ENCODE peak calls at places on chromosomes 2 and 18, in nine cellular contexts. V is aorta; I is HS-27A; D is astrocyte of the spinal cord; J is A549; N is naive thymus-derived CD8-positive, alpha-beta T cell; G is amniotic epithelial cell; E is effector CD8-positive, alpha-beta T cell; L is endothelial cell. M is an unnamed sample.

GRCh38 chr2:241064008-241064801 is 37.9 kb downstream of the MTERF4 start:
- DNase-seq in J (peak), D (no peak), N (peak), E (peak), G (no peak), I (no peak), V (peak), L (peak), M (no peak)

GRCh38 chr2:5319493-5319892 is 372.7 kb upstream of the SOX11 start:
- DNase-seq in D (no peak), L (no peak), V (no peak), I (no peak), J (no peak), E (no peak), N (no peak), G (no peak), M (peak)

GRCh38 chr2:122955761-122956160 is 1069.3 kb upstream of the CNTNAP5 start:
- DNase-seq in D (no peak), J (no peak), L (no peak), V (no peak), I (no peak), G (no peak), N (no peak), E (no peak), M (no peak)

GRCh38 chr18:28760299-28760698 is 583.4 kb upstream of the CDH2 start:
- DNase-seq in G (no peak), L (no peak), V (no peak), E (no peak), J (no peak), I (no peak), N (no peak), D (no peak), M (no peak)

GRCh38 chr2:198717451-198717850 is 740.3 kb downstream of the SATB2 start:
- DNase-seq in N (no peak), J (no peak), V (no peak), L (no peak), G (no peak), E (no peak), D (no peak), I (no peak), M (no peak)

GRCh38 chr2:221570321-221571107 is 1.6 kb downstream of the EPHA4 start:
- DNase-seq in E (no peak), I (no peak), G (peak), J (no peak), N (no peak), V (peak), D (peak), L (peak), M (no peak)

GRCh38 chr2:212997526-212998020 is 153.8 kb downstream of the IKZF2 start:
- DNase-seq in L (no peak), E (no peak), D (no peak), I (no peak), V (no peak), J (no peak), G (no peak), N (no peak), M (no peak)

GRCh38 chr2:10547011-10547410 is 98.9 kb upstream of the ODC1 start:
- DNase-seq in V (no peak), I (peak), D (no peak), J (no peak), N (no peak), L (no peak), E (no peak), G (no peak), M (no peak)

GRCh38 chr18:58862851-58863538 is 1.7 kb upstream of the ZNF532 start:
- DNase-seq in L (peak), G (peak), N (peak), J (peak), D (peak), V (no peak), E (no peak), I (no peak), M (peak)

GRCh38 chr18:65523461-65523860 is 227.4 kb upstream of the CDH7 start:
- DNase-seq in J (no peak), E (no peak), L (no peak), V (no peak), I (no peak), D (no peak), N (no peak), G (no peak), M (no peak)

GRCh38 chr2:39631715-39632114 is 34.0 kb upstream of the TMEM178A start:
- DNase-seq in G (peak), N (no peak), D (peak), V (no peak), J (peak), E (no peak), L (no peak), I (peak), M (no peak)

GRCh38 chr2:199757466-199757865 is 93.5 kb downstream of the FTCDNL1 start:
- DNase-seq in N (no peak), I (no peak), J (no peak), L (no peak), V (no peak), E (no peak), D (peak), G (no peak), M (peak)

GRCh38 chr2:177906041-177906718 is 166.4 kb downstream of the PDE11A start:
- DNase-seq in L (peak), G (peak), N (peak), E (peak), V (peak), I (peak), J (peak), D (peak), M (no peak)

GRCh38 chr2:230734247-230735175 is 21.9 kb downstream of the CAB39 start:
- DNase-seq in L (no peak), E (no peak), I (no peak), J (no peak), V (no peak), N (no peak), D (no peak), G (no peak), M (no peak)

GRCh38 chr2:9736008-9736407 is 105.2 kb upstream of the YWHAQ start:
- DNase-seq in N (no peak), L (no peak), E (no peak), I (no peak), G (no peak), J (no peak), V (no peak), D (no peak), M (no peak)

GRCh38 chr2:6923319-6923718 is 6.1 kb downstream of the RNF144A start:
- DNase-seq in V (no peak), D (no peak), J (no peak), G (no peak), E (no peak), N (no peak), L (no peak), I (no peak), M (no peak)

GRCh38 chr2:180733330-180733729 is 247.1 kb upstream of the UBE2E3 start:
- DNase-seq in D (no peak), E (no peak), G (no peak), V (no peak), J (no peak), L (no peak), I (no peak), N (no peak), M (no peak)

GRCh38 chr18:3584897-3585460 is 135.0 kb downstream of the TGIF1 start:
- DNase-seq in D (no peak), V (no peak), L (no peak), I (no peak), J (no peak), N (no peak), G (no peak), E (no peak), M (no peak)

GRCh38 chr2:59896499-59896898 is 657.0 kb downstream of the BCL11A start:
- DNase-seq in N (no peak), D (no peak), V (no peak), G (no peak), E (no peak), J (no peak), L (no peak), I (no peak), M (no peak)

GRCh38 chr2:163471947-163472346 is 263.9 kb downstream of the FIGN start:
- DNase-seq in D (peak), N (no peak), G (peak), L (no peak), E (no peak), V (no peak), I (peak), J (peak), M (no peak)

GRCh38 chr2:134181219-134181618 is 72.7 kb upstream of the MGAT5 start:
- DNase-seq in I (no peak), L (no peak), J (no peak), N (peak), E (no peak), V (no peak), D (no peak), G (no peak), M (no peak)

GRCh38 chr18:79988079-79988924 is at the start of gene TXNL4A:
- DNase-seq in L (peak), V (peak), E (peak), I (no peak), J (peak), D (peak), N (peak), G (peak), M (peak)

GRCh38 chr2:62785810-62786593 is 80.5 kb downstream of the EHBP1 start:
- DNase-seq in L (no peak), N (no peak), I (no peak), E (no peak), V (no peak), J (peak), D (peak), G (peak), M (no peak)

GRCh38 chr18:70373062-70373519 is 84.2 kb downstream of the SOCS6 start:
- DNase-seq in D (peak), V (no peak), N (no peak), G (peak), L (no peak), E (no peak), J (peak), I (no peak), M (no peak)

GRCh38 chr2:153394247-153394646 is 84.3 kb downstream of the RPRM start:
- DNase-seq in G (no peak), J (no peak), D (no peak), I (no peak), E (no peak), L (no peak), N (no peak), V (no peak), M (no peak)

GRCh38 chr2:1033058-1033457 is 82.4 kb downstream of the SNTG2 start:
- DNase-seq in G (no peak), D (no peak), J (no peak), V (no peak), E (no peak), I (no peak), L (no peak), N (no peak), M (no peak)

M was measured in SHP77 treated with DMSO at 0.1 percent for 48 hours.